ENCODE peak calls at places on chromosomes 1 and 21, in ten cellular contexts. F is DMS153, D is IMR-90, B is choroid plexus epithelial cell, L is GM03348, W is fibroblast of pulmonary artery, X is fibroblast of lung, U is kidney epithelial cell, O is GM04504, G is HEK293T. T is an unnamed sample.

GRCh38 chr1:40049745-40050144 is 9.2 kb downstream of the CAP1 start:
- DNase-seq in F (no peak), D (peak), B (peak), L (peak), W (no peak), X (no peak), U (no peak), O (no peak), G (no peak), T (no peak)

GRCh38 chr1:18939398-18940302 is 16.8 kb downstream of the IFFO2 start:
- DNase-seq in F (no peak), D (peak), B (no peak), L (peak), W (peak), X (no peak), U (no peak), O (no peak), G (no peak), T (no peak)

GRCh38 chr1:43537423-43538142 is 6.9 kb downstream of the PTPRF start:
- DNase-seq in F (no peak), D (peak), B (no peak), L (no peak), W (no peak), X (no peak), U (no peak), O (no peak), G (no peak), T (no peak)

GRCh38 chr1:186188736-186189135 is 186.3 kb downstream of the TPR start:
- DNase-seq in F (no peak), D (peak), B (peak), L (no peak), W (no peak), X (peak), U (no peak), O (no peak), G (no peak), T (no peak)

GRCh38 chr1:110674337-110675059 is at the start of gene KCNA3:
- DNase-seq in F (no peak), D (no peak), B (no peak), L (peak), W (no peak), X (no peak), U (no peak), O (no peak), G (peak), T (peak)

GRCh38 chr1:182084487-182085316 is 23.2 kb upstream of the ZNF648 start:
- DNase-seq in F (peak), D (peak), B (peak), L (peak), W (peak), X (peak), U (no peak), O (peak), G (peak), T (peak)

GRCh38 chr1:205832326-205832751 is 17.6 kb downstream of the PM20D1 start:
- DNase-seq in F (no peak), D (no peak), B (no peak), L (no peak), W (no peak), X (no peak), U (no peak), O (no peak), G (no peak), T (no peak)

GRCh38 chr1:231931146-231931545 is 304.6 kb downstream of the DISC1 start:
- DNase-seq in F (no peak), D (no peak), B (no peak), L (no peak), W (no peak), X (no peak), U (no peak), O (no peak), G (no peak), T (no peak)

GRCh38 chr1:26998319-26999300 is 5.1 kb downstream of the TRNP1 start:
- DNase-seq in F (no peak), D (peak), B (no peak), L (peak), W (no peak), X (peak), U (no peak), O (no peak), G (no peak), T (no peak)

GRCh38 chr1:63688302-63688701 is 85.5 kb upstream of the ROR1 start:
- DNase-seq in F (no peak), D (peak), B (peak), L (peak), W (peak), X (peak), U (no peak), O (no peak), G (no peak), T (no peak)

GRCh38 chr21:25421327-25422028 is 185.8 kb downstream of the MRPL39 start:
- DNase-seq in F (peak), D (peak), B (peak), L (peak), W (peak), X (peak), U (peak), O (peak), G (peak), T (peak)

GRCh38 chr1:153778824-153779519 is 3.8 kb downstream of the SLC27A3 start:
- DNase-seq in F (no peak), D (no peak), B (no peak), L (no peak), W (no peak), X (no peak), U (no peak), O (no peak), G (no peak), T (no peak)

GRCh38 chr1:150976401-150976821 is 1.8 kb upstream of the CERS2 start:
- DNase-seq in F (no peak), D (no peak), B (no peak), L (no peak), W (no peak), X (no peak), U (no peak), O (no peak), G (no peak), T (peak)

GRCh38 chr1:59516881-59517280 is 220.0 kb downstream of the FGGY start:
- DNase-seq in F (no peak), D (no peak), B (peak), L (no peak), W (peak), X (no peak), U (no peak), O (no peak), G (no peak), T (no peak)

GRCh38 chr1:168136709-168137514 is at the start of gene GPR161:
- DNase-seq in F (no peak), D (peak), B (peak), L (peak), W (peak), X (peak), U (no peak), O (no peak), G (peak), T (peak)

GRCh38 chr1:52738863-52739406 is 12.7 kb downstream of the ZYG11B start:
- DNase-seq in F (no peak), D (no peak), B (no peak), L (no peak), W (no peak), X (no peak), U (no peak), O (no peak), G (no peak), T (no peak)

GRCh38 chr1:160978510-160978927 is 23.9 kb upstream of the ITLN2 start:
- DNase-seq in F (peak), D (no peak), B (peak), L (no peak), W (peak), X (no peak), U (no peak), O (no peak), G (no peak), T (no peak)